ENCODE peak calls at places on chromosomes 16 and 17, in ten cellular contexts. One of them, this sample, is unnamed.

GRCh38 chr16:85471469-85472431 is 141.4 kb upstream of the GSE1 start:
- DNase-seq in dorsolateral prefrontal cortex: no peak
- DNase-seq in WTC11: no peak
- DNase-seq in brain microvascular endothelial cell: no peak
- DNase-seq in BJ: no peak
- DNase-seq in Caco-2: peak
- DNase-seq in left ventricle myocardium inferior: no peak
- DNase-seq in GM12865: no peak
- DNase-seq in MM.1S: no peak
- DNase-seq in fibroblast of mammary gland: no peak
- DNase-seq in this sample: no peak

GRCh38 chr16:79525132-79525531 is 75.4 kb downstream of the MAF start:
- DNase-seq in dorsolateral prefrontal cortex: no peak
- DNase-seq in WTC11: no peak
- DNase-seq in brain microvascular endothelial cell: no peak
- DNase-seq in BJ: no peak
- DNase-seq in Caco-2: no peak
- DNase-seq in left ventricle myocardium inferior: no peak
- DNase-seq in GM12865: no peak
- DNase-seq in MM.1S: no peak
- DNase-seq in fibroblast of mammary gland: no peak
- DNase-seq in this sample: no peak

GRCh38 chr16:53827741-53828140 is 123.8 kb downstream of the FTO start:
- DNase-seq in dorsolateral prefrontal cortex: no peak
- DNase-seq in WTC11: no peak
- DNase-seq in brain microvascular endothelial cell: no peak
- DNase-seq in BJ: no peak
- DNase-seq in Caco-2: no peak
- DNase-seq in left ventricle myocardium inferior: no peak
- DNase-seq in GM12865: no peak
- DNase-seq in MM.1S: no peak
- DNase-seq in fibroblast of mammary gland: no peak
- DNase-seq in this sample: no peak

GRCh38 chr16:58198739-58199411 is 969 bp upstream of the CSNK2A2 start:
- DNase-seq in dorsolateral prefrontal cortex: no peak
- DNase-seq in WTC11: no peak
- DNase-seq in brain microvascular endothelial cell: no peak
- DNase-seq in BJ: no peak
- DNase-seq in Caco-2: no peak
- DNase-seq in left ventricle myocardium inferior: no peak
- DNase-seq in GM12865: no peak
- DNase-seq in MM.1S: no peak
- DNase-seq in fibroblast of mammary gland: no peak
- DNase-seq in this sample: no peak

GRCh38 chr17:6476834-6477210 is 32.6 kb downstream of the PIMREG start:
- DNase-seq in dorsolateral prefrontal cortex: no peak
- DNase-seq in WTC11: no peak
- DNase-seq in brain microvascular endothelial cell: no peak
- DNase-seq in BJ: no peak
- DNase-seq in Caco-2: no peak
- DNase-seq in left ventricle myocardium inferior: no peak
- DNase-seq in GM12865: no peak
- DNase-seq in MM.1S: no peak
- DNase-seq in fibroblast of mammary gland: no peak
- DNase-seq in this sample: no peak

GRCh38 chr16:23595246-23595950 is 718 bp downstream of the NDUFAB1 start:
- DNase-seq in dorsolateral prefrontal cortex: no peak
- DNase-seq in WTC11: no peak
- DNase-seq in brain microvascular endothelial cell: no peak
- DNase-seq in BJ: no peak
- DNase-seq in Caco-2: no peak
- DNase-seq in left ventricle myocardium inferior: no peak
- DNase-seq in GM12865: peak
- DNase-seq in MM.1S: no peak
- DNase-seq in fibroblast of mammary gland: peak
- DNase-seq in this sample: no peak

GRCh38 chr17:38852771-38853291 is 690 bp downstream of the RPL23 start:
- DNase-seq in dorsolateral prefrontal cortex: no peak
- DNase-seq in WTC11: no peak
- DNase-seq in brain microvascular endothelial cell: no peak
- DNase-seq in BJ: no peak
- DNase-seq in Caco-2: no peak
- DNase-seq in left ventricle myocardium inferior: no peak
- DNase-seq in GM12865: no peak
- DNase-seq in MM.1S: peak
- DNase-seq in fibroblast of mammary gland: no peak
- DNase-seq in this sample: no peak

GRCh38 chr16:88672776-88673175 is 9.9 kb upstream of the MVD start:
- DNase-seq in dorsolateral prefrontal cortex: no peak
- DNase-seq in WTC11: peak
- DNase-seq in brain microvascular endothelial cell: no peak
- DNase-seq in BJ: no peak
- DNase-seq in Caco-2: no peak
- DNase-seq in left ventricle myocardium inferior: no peak
- DNase-seq in GM12865: no peak
- DNase-seq in MM.1S: no peak
- DNase-seq in fibroblast of mammary gland: no peak
- DNase-seq in this sample: no peak

DNA sequence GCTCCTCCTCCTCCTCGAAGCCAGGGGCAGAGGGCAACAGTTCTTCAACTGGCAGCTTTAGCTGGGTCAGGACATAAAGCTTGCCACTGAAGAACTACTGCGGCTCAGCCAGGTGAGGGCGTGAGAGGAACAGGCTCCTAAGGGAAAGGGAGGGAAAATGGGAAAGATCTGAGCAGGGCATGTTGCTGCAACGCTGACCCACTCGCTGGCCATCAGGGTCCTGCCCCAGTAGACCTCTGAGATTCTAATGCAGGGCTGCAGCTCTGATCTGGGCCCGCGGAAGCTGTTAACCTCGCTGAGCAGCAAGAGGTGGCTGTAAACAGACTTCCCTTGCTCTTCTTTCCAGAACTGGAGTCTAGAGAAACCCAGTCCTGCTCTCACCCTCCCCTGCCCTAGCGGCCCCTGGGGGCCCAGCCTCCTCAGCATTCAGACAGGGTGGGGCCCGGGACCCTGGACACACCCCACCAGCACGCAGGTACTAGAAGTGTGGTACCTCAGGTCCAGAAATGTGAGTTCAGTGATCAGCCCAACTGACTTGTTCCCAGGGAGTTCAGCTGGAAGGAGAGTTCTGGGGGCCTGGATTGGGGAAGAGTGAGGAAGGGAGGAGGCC is 3.8 kb upstream of the TLCD2 start:
- DNase-seq in dorsolateral prefrontal cortex: no peak
- DNase-seq in WTC11: peak
- DNase-seq in brain microvascular endothelial cell: no peak
- DNase-seq in BJ: no peak
- DNase-seq in Caco-2: peak
- DNase-seq in left ventricle myocardium inferior: no peak
- DNase-seq in GM12865: no peak
- DNase-seq in MM.1S: no peak
- DNase-seq in fibroblast of mammary gland: peak
- DNase-seq in this sample: no peak
- TF ChIP-seq CTCF in dorsolateral prefrontal cortex: no peak
- TF ChIP-seq CTCF in WTC11: no peak
- TF ChIP-seq CTCF in brain microvascular endothelial cell: peak
- TF ChIP-seq CTCF in BJ: peak
- TF ChIP-seq CTCF in Caco-2: peak
- TF ChIP-seq CTCF in left ventricle myocardium inferior: peak
- TF ChIP-seq CTCF in GM12865: peak
- TF ChIP-seq CTCF in MM.1S: peak
- TF ChIP-seq CTCF in fibroblast of mammary gland: peak
- TF ChIP-seq CTCF in this sample: peak

GRCh38 chr17:29619251-29619650 is 3.5 kb downstream of the CORO6 start:
- DNase-seq in dorsolateral prefrontal cortex: peak
- DNase-seq in WTC11: no peak
- DNase-seq in brain microvascular endothelial cell: no peak
- DNase-seq in BJ: no peak
- DNase-seq in Caco-2: no peak
- DNase-seq in left ventricle myocardium inferior: no peak
- DNase-seq in GM12865: no peak
- DNase-seq in MM.1S: peak
- DNase-seq in fibroblast of mammary gland: peak
- DNase-seq in this sample: no peak
- TF ChIP-seq CTCF in dorsolateral prefrontal cortex: peak
- TF ChIP-seq CTCF in WTC11: no peak
- TF ChIP-seq CTCF in brain microvascular endothelial cell: peak
- TF ChIP-seq CTCF in BJ: peak
- TF ChIP-seq CTCF in Caco-2: peak
- TF ChIP-seq CTCF in left ventricle myocardium inferior: peak
- TF ChIP-seq CTCF in GM12865: peak
- TF ChIP-seq CTCF in MM.1S: peak
- TF ChIP-seq CTCF in fibroblast of mammary gland: peak
- TF ChIP-seq CTCF in this sample: peak

DNA sequence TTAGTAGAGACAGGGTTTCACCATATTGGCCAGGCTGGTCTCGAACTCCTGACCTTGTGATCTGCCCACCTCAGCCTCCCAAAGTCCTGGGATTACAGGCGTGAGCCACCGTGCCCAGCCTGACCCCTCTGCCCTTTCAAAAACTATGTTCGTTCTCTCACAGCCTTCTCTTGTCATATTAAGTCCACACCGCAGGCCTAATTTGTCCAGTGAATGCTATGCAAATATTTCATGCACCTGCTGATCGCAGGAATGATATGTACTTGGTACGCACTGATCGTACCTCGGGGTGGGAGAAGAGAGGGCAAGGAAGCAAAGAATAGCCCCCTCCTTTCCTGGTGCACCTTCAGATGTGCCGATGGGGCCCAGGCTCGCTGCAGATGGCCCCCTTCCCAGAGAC is 3.0 kb upstream of the BIRC5 start:
- DNase-seq in dorsolateral prefrontal cortex: no peak
- DNase-seq in WTC11: no peak
- DNase-seq in brain microvascular endothelial cell: no peak
- DNase-seq in BJ: no peak
- DNase-seq in Caco-2: no peak
- DNase-seq in left ventricle myocardium inferior: no peak
- DNase-seq in GM12865: no peak
- DNase-seq in MM.1S: no peak
- DNase-seq in fibroblast of mammary gland: no peak
- DNase-seq in this sample: no peak
- TF ChIP-seq CTCF in dorsolateral prefrontal cortex: no peak
- TF ChIP-seq CTCF in WTC11: no peak
- TF ChIP-seq CTCF in brain microvascular endothelial cell: no peak
- TF ChIP-seq CTCF in BJ: no peak
- TF ChIP-seq CTCF in Caco-2: no peak
- TF ChIP-seq CTCF in left ventricle myocardium inferior: no peak
- TF ChIP-seq CTCF in GM12865: no peak
- TF ChIP-seq CTCF in MM.1S: no peak
- TF ChIP-seq CTCF in fibroblast of mammary gland: no peak
- TF ChIP-seq CTCF in this sample: no peak

GRCh38 chr17:4604111-4604644 is 19.8 kb downstream of the SMTNL2 start:
- DNase-seq in dorsolateral prefrontal cortex: no peak
- DNase-seq in WTC11: no peak
- DNase-seq in brain microvascular endothelial cell: peak
- DNase-seq in BJ: no peak
- DNase-seq in Caco-2: no peak
- DNase-seq in left ventricle myocardium inferior: peak
- DNase-seq in GM12865: no peak
- DNase-seq in MM.1S: no peak
- DNase-seq in fibroblast of mammary gland: peak
- DNase-seq in this sample: peak

GRCh38 chr17:4607261-4607731 is 23.0 kb downstream of the SMTNL2 start:
- DNase-seq in dorsolateral prefrontal cortex: no peak
- DNase-seq in WTC11: no peak
- DNase-seq in brain microvascular endothelial cell: no peak
- DNase-seq in BJ: no peak
- DNase-seq in Caco-2: no peak
- DNase-seq in left ventricle myocardium inferior: no peak
- DNase-seq in GM12865: no peak
- DNase-seq in MM.1S: no peak
- DNase-seq in fibroblast of mammary gland: no peak
- DNase-seq in this sample: no peak

GRCh38 chr17:4607773-4608187 is 23.5 kb downstream of the SMTNL2 start:
- DNase-seq in dorsolateral prefrontal cortex: peak
- DNase-seq in WTC11: no peak
- DNase-seq in brain microvascular endothelial cell: peak
- DNase-seq in BJ: no peak
- DNase-seq in Caco-2: no peak
- DNase-seq in left ventricle myocardium inferior: peak
- DNase-seq in GM12865: no peak
- DNase-seq in MM.1S: no peak
- DNase-seq in fibroblast of mammary gland: peak
- DNase-seq in this sample: no peak

GRCh38 chr17:4602041-4602440 is 17.7 kb downstream of the SMTNL2 start:
- DNase-seq in dorsolateral prefrontal cortex: no peak
- DNase-seq in WTC11: no peak
- DNase-seq in brain microvascular endothelial cell: no peak
- DNase-seq in BJ: no peak
- DNase-seq in Caco-2: no peak
- DNase-seq in left ventricle myocardium inferior: no peak
- DNase-seq in GM12865: no peak
- DNase-seq in MM.1S: no peak
- DNase-seq in fibroblast of mammary gland: no peak
- DNase-seq in this sample: no peak

GRCh38 chr17:4605826-4606225 is 21.5 kb downstream of the SMTNL2 start:
- DNase-seq in dorsolateral prefrontal cortex: no peak
- DNase-seq in WTC11: no peak
- DNase-seq in brain microvascular endothelial cell: peak
- DNase-seq in BJ: no peak
- DNase-seq in Caco-2: peak
- DNase-seq in left ventricle myocardium inferior: peak
- DNase-seq in GM12865: peak
- DNase-seq in MM.1S: peak
- DNase-seq in fibroblast of mammary gland: peak
- DNase-seq in this sample: peak
- TF ChIP-seq CTCF in dorsolateral prefrontal cortex: no peak
- TF ChIP-seq CTCF in WTC11: no peak
- TF ChIP-seq CTCF in brain microvascular endothelial cell: peak
- TF ChIP-seq CTCF in BJ: no peak
- TF ChIP-seq CTCF in Caco-2: no peak
- TF ChIP-seq CTCF in left ventricle myocardium inferior: no peak
- TF ChIP-seq CTCF in GM12865: no peak
- TF ChIP-seq CTCF in MM.1S: no peak
- TF ChIP-seq CTCF in fibroblast of mammary gland: no peak
- TF ChIP-seq CTCF in this sample: peak

DNA sequence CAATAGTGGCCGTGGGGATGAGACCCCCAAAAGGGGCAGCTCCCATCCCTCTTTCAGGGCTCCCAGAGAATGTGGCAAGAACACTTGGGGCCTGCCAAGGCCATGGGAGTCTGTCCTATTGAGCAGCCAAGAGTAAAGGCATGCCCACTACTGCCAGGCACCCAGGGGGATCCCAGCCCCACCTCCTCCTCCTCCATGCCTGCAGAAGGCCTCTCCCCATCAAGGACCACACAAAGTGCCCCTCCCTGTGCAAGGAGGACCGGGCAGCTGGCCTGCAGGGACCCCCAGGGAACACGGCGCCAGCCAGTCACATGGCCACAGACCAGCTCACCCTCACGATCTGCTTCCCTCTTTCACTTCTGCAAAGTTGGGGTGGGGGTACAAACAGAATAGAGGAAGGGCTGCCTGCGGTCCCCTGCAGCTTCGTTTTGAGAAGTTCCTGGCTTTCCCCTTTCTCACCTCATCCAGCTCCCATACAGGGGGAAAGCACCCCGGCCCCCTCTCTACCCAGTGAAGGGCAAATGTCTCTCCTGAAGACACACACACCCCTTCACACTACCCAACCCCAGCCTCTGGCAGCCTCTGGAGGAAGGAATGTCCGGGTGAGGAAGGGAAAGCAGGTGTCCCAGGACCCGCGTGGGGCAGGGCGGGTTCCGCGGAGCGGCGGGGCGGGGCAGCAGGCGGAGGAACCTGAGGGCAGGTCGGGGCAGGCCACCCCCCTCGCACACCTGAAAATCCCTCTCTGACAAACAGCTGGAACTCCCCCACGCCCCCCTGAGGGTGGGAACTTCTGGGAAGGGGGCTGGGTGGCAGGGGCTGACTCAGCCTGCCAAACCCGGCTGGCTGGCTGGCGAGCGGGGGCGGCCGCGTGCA is 2.0 kb downstream of the PPP1R9B start:
- DNase-seq in dorsolateral prefrontal cortex: no peak
- DNase-seq in WTC11: no peak
- DNase-seq in brain microvascular endothelial cell: no peak
- DNase-seq in BJ: no peak
- DNase-seq in Caco-2: peak
- DNase-seq in left ventricle myocardium inferior: peak
- DNase-seq in GM12865: peak
- DNase-seq in MM.1S: peak
- DNase-seq in fibroblast of mammary gland: no peak
- DNase-seq in this sample: no peak
- TF ChIP-seq CTCF in dorsolateral prefrontal cortex: no peak
- TF ChIP-seq CTCF in WTC11: no peak
- TF ChIP-seq CTCF in brain microvascular endothelial cell: peak
- TF ChIP-seq CTCF in BJ: peak
- TF ChIP-seq CTCF in Caco-2: peak
- TF ChIP-seq CTCF in left ventricle myocardium inferior: no peak
- TF ChIP-seq CTCF in GM12865: no peak
- TF ChIP-seq CTCF in MM.1S: no peak
- TF ChIP-seq CTCF in fibroblast of mammary gland: no peak
- TF ChIP-seq CTCF in this sample: peak